ENCODE peak calls at places on chromosomes 13 and 19, in four cellular contexts. L, D, M and U are unnamed samples.

GRCh38 chr19:48635263-48635965 is 1.8 kb downstream of the DBP start:
- DNase-seq in L (peak), D (no peak), M (no peak), U (peak)

GRCh38 chr13:112690242-112690943 is 555 bp downstream of the ATP11A start:
- DNase-seq in L (no peak), D (no peak), M (no peak), U (peak)

GRCh38 chr13:44307844-44308243 is 65.8 kb upstream of the SERP2 start:
- DNase-seq in L (no peak), D (no peak), M (no peak), U (no peak)

GRCh38 chr13:49561064-49561410 is 24.3 kb downstream of the RCBTB1 start:
- DNase-seq in L (no peak), D (peak), M (no peak), U (no peak)

GRCh38 chr19:18208098-18208951 is 4.5 kb upstream of the RAB3A start:
- DNase-seq in L (peak), D (no peak), M (no peak), U (peak)

GRCh38 chr13:24692541-24692940 is 12.3 kb downstream of the ATP12A start:
- DNase-seq in L (no peak), D (no peak), M (no peak), U (no peak)

GRCh38 chr13:37490176-37490575 is 108.4 kb downstream of the POSTN start:
- DNase-seq in L (no peak), D (no peak), M (no peak), U (no peak)

GRCh38 chr13:110300090-110300815 is 6.7 kb downstream of the COL4A1 start:
- DNase-seq in L (no peak), D (no peak), M (no peak), U (no peak)

GRCh38 chr19:7252364-7252763 is 41.9 kb downstream of the INSR start:
- DNase-seq in L (no peak), D (no peak), M (no peak), U (no peak)

GRCh38 chr19:23957660-23958281 is 43.1 kb downstream of the ZNF726 start:
- DNase-seq in L (no peak), D (no peak), M (no peak), U (no peak)

DNA sequence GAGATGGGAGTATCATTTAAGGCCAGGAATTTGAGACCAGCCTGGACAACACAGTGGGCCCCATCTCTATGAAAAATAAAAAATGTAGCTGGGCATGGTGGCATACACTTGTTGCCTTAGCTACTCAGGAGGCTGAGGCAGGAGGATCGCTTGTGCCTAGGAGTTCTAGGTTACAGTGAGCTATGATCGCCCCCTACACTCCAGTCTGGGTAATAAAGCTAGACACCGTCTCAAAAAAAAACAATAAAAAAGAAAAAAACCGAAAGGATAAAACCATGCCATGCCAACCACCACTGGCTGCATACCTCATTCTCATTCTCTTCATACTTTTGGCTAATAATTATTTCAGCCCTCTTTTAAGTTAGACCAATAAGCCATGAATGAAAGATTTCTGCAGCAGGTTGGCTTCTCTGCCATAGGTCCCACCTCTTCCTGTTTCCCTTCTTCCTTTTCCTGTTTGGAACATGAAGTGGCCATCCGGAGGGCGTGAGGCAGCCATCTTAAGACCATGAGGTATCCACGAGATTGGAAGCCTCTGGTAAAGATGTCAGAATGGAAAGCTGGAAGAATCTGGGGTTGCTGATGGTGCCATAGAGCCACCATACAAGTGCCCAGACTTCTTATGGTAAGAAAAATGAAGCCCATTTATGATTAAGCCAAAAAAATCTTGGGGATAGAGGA is 171.3 kb downstream of the CACNA1A start:
- DNase-seq in L (no peak), D (no peak), M (no peak), U (no peak)
- TF ChIP-seq MYC in L (peak), D (no peak), M (no peak), U (no peak)

DNA sequence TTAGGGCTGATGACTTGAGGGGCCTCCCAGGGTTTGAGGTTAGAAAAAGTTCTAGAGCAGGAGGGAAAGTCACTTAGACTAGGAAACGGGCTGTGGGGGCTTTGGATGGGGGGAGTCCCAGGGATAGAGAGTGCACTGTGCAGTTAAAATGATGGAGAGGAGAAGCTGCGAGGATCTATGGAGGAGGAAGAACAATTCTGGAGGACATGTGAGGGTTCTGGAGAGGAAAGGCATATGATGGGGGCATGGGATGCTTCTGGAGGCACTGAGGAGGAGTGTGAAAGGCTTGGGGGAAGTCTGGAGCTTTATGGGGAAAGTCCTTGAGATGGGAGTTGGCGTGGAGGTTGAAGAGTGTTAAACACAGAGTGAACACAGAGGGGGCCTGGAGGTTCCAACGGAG is 2.2 kb downstream of the KCNC3 start:
- DNase-seq in L (no peak), D (no peak), M (no peak), U (no peak)
- TF ChIP-seq EZH2 in L (no peak), D (no peak), M (no peak), U (no peak)

GRCh38 chr19:38223119-38223523 is 901 bp downstream of the DPF1 start:
- DNase-seq in L (no peak), D (no peak), M (no peak), U (no peak)
- H3K9ac ChIP-seq in L (peak), D (no peak), M (no peak), U (no peak)

GRCh38 chr13:31310781-31311180 is 111.0 kb downstream of the B3GLCT start:
- DNase-seq in L (no peak), D (no peak), M (no peak), U (peak)
- TF ChIP-seq MYC in L (no peak), D (no peak), M (no peak), U (no peak)

GRCh38 chr19:2815923-2816322 is 3.7 kb upstream of the ZNF554 start:
- DNase-seq in L (no peak), D (no peak), M (no peak), U (no peak)

GRCh38 chr19:2816641-2817040 is 3.0 kb upstream of the ZNF554 start:
- DNase-seq in L (no peak), D (no peak), M (no peak), U (no peak)

GRCh38 chr19:2813235-2814160 is 6.2 kb upstream of the ZNF554 start:
- DNase-seq in L (no peak), D (no peak), M (no peak), U (no peak)

GRCh38 chr19:2814426-2814825 is 5.2 kb upstream of the ZNF554 start:
- DNase-seq in L (no peak), D (no peak), M (no peak), U (no peak)

DNA sequence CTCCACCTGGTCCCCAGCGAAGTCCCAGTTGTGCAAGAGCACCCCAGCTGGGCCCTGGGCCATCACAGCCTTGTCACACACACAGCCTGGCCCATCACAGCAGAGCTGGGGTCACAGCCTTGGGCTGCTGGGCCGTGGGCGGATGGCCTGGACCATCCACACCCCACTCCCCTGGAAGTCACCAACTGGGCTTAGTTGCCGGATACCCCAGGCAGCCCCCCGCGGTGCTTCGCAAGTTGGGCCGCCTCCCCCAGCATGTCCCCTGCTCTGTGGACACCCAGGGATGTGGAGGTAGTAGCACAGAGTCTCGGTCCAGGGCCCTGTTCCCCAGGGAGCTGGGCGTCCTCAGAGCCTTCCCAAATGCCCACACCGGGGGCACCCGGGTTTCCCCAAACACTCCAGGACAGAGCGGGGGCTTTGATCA is 4.5 kb upstream of the ZNF554 start:
- DNase-seq in L (no peak), D (no peak), M (no peak), U (no peak)
- TF ChIP-seq EZH2 in L (no peak), D (no peak), M (no peak), U (no peak)

GRCh38 chr19:11594084-11594483 is 3.2 kb upstream of the ZNF627 start:
- DNase-seq in L (no peak), D (no peak), M (no peak), U (no peak)

GRCh38 chr19:11587302-11587972 is 9.8 kb upstream of the ZNF627 start:
- DNase-seq in L (peak), D (peak), M (no peak), U (peak)

DNA sequence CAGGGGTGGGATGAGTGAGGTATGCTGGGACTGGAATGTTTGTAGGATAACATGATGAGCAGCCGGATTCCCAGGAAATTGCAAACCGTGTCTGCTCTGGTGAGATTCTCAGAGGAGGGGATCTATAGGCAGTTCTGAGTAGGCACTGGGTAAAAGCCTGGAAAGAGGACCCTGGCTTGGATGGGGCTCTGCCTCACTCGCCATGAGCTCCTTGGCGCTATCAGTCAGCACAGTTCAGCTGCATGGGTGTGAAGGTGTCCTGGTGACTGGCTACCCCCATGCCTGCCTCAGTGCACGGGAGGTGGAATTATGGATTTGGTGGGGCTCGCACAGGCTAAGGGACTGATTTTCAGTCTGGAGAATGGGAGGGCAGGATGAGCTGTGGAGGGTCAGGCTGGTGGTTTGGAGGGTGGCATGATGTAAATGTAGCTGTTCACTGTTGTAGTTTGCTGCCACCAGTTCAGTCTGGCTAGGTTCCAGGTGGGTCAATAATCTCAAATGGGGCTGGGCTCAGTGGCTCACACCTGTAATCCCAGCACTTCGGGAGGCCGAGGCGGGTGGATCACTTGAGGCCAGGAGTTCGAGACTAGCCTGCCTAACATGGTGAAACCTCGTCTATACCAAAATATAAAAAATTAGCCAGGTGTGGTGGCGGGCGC is 9.2 kb upstream of the ZNF627 start:
- DNase-seq in L (no peak), D (no peak), M (no peak), U (no peak)
- H3K9ac ChIP-seq in L (peak), D (peak), M (no peak), U (no peak)